ENCODE peak calls at places on chromosomes 3 and 15, in nine cellular contexts. One of them, this sample, is unnamed.

GRCh38 chr15:67433495-67434099 is 87.3 kb upstream of the C15orf61 start:
- DNase-seq in GM19239: peak; percentile 28
- DNase-seq in effector memory CD8-positive, alpha-beta T cell: peak; percentile 12
- DNase-seq in head of caudate nucleus: no peak
- DNase-seq in right cardiac atrium: peak; percentile 62
- DNase-seq in right lobe of liver: no peak
- DNase-seq in B cell: peak; percentile 31
- DNase-seq in Caki2: peak; percentile 44
- DNase-seq in HS-27A: no peak
- DNase-seq in this sample: no peak

GRCh38 chr3:45566205-45566604 is 28.3 kb upstream of the LIMD1 start:
- DNase-seq in GM19239: no peak
- DNase-seq in effector memory CD8-positive, alpha-beta T cell: no peak
- DNase-seq in head of caudate nucleus: no peak
- DNase-seq in right cardiac atrium: no peak
- DNase-seq in right lobe of liver: no peak
- DNase-seq in B cell: no peak
- DNase-seq in Caki2: no peak
- DNase-seq in HS-27A: no peak
- DNase-seq in this sample: no peak

GRCh38 chr3:43473737-43474136 is 148.1 kb downstream of the ANO10 start:
- DNase-seq in GM19239: no peak
- DNase-seq in effector memory CD8-positive, alpha-beta T cell: no peak
- DNase-seq in head of caudate nucleus: no peak
- DNase-seq in right cardiac atrium: no peak
- DNase-seq in right lobe of liver: no peak
- DNase-seq in B cell: no peak
- DNase-seq in Caki2: no peak
- DNase-seq in HS-27A: no peak
- DNase-seq in this sample: no peak

GRCh38 chr15:71296032-71296686 is 180.9 kb downstream of the THSD4 start:
- DNase-seq in GM19239: no peak
- DNase-seq in effector memory CD8-positive, alpha-beta T cell: no peak
- DNase-seq in head of caudate nucleus: no peak
- DNase-seq in right cardiac atrium: no peak
- DNase-seq in right lobe of liver: no peak
- DNase-seq in B cell: no peak
- DNase-seq in Caki2: no peak
- DNase-seq in HS-27A: peak; percentile 92
- DNase-seq in this sample: no peak

GRCh38 chr3:178146406-178146831 is 389.8 kb upstream of the KCNMB2 start:
- DNase-seq in GM19239: no peak
- DNase-seq in effector memory CD8-positive, alpha-beta T cell: no peak
- DNase-seq in head of caudate nucleus: no peak
- DNase-seq in right cardiac atrium: no peak
- DNase-seq in right lobe of liver: no peak
- DNase-seq in B cell: no peak
- DNase-seq in Caki2: peak; percentile 11
- DNase-seq in HS-27A: no peak
- DNase-seq in this sample: no peak

GRCh38 chr3:87997298-87997697 is 61.5 kb downstream of the CGGBP1 start:
- DNase-seq in GM19239: no peak
- DNase-seq in effector memory CD8-positive, alpha-beta T cell: no peak
- DNase-seq in head of caudate nucleus: no peak
- DNase-seq in right cardiac atrium: no peak
- DNase-seq in right lobe of liver: no peak
- DNase-seq in B cell: no peak
- DNase-seq in Caki2: no peak
- DNase-seq in HS-27A: no peak
- DNase-seq in this sample: no peak

GRCh38 chr3:52061116-52061910 is 4.9 kb upstream of the DUSP7 start:
- DNase-seq in GM19239: no peak
- DNase-seq in effector memory CD8-positive, alpha-beta T cell: no peak
- DNase-seq in head of caudate nucleus: no peak
- DNase-seq in right cardiac atrium: no peak
- DNase-seq in right lobe of liver: no peak
- DNase-seq in B cell: no peak
- DNase-seq in Caki2: no peak
- DNase-seq in HS-27A: no peak
- DNase-seq in this sample: no peak

GRCh38 chr15:66076591-66077319 is 176.8 kb downstream of the MEGF11 start:
- DNase-seq in GM19239: no peak
- DNase-seq in effector memory CD8-positive, alpha-beta T cell: no peak
- DNase-seq in head of caudate nucleus: no peak
- DNase-seq in right cardiac atrium: no peak
- DNase-seq in right lobe of liver: no peak
- DNase-seq in B cell: no peak
- DNase-seq in Caki2: no peak
- DNase-seq in HS-27A: no peak
- DNase-seq in this sample: peak; percentile 16

GRCh38 chr3:64384561-64384960 is 159.3 kb upstream of the PRICKLE2 start:
- DNase-seq in GM19239: no peak
- DNase-seq in effector memory CD8-positive, alpha-beta T cell: no peak
- DNase-seq in head of caudate nucleus: no peak
- DNase-seq in right cardiac atrium: no peak
- DNase-seq in right lobe of liver: no peak
- DNase-seq in B cell: no peak
- DNase-seq in Caki2: no peak
- DNase-seq in HS-27A: no peak
- DNase-seq in this sample: no peak

GRCh38 chr15:60396100-60396499 is 1.7 kb downstream of the ANXA2 start:
- DNase-seq in GM19239: no peak
- DNase-seq in effector memory CD8-positive, alpha-beta T cell: no peak
- DNase-seq in head of caudate nucleus: no peak
- DNase-seq in right cardiac atrium: peak; percentile 23
- DNase-seq in right lobe of liver: no peak
- DNase-seq in B cell: no peak
- DNase-seq in Caki2: no peak
- DNase-seq in HS-27A: no peak
- DNase-seq in this sample: no peak

GRCh38 chr3:127772273-127772672 is 50.0 kb downstream of the MGLL start:
- DNase-seq in GM19239: no peak
- DNase-seq in effector memory CD8-positive, alpha-beta T cell: no peak
- DNase-seq in head of caudate nucleus: no peak
- DNase-seq in right cardiac atrium: peak; percentile 14
- DNase-seq in right lobe of liver: no peak
- DNase-seq in B cell: no peak
- DNase-seq in Caki2: no peak
- DNase-seq in HS-27A: no peak
- DNase-seq in this sample: no peak